ENCODE peak calls at places on chromosome 17, in five cellular contexts. D is fibroblast of lung, A is AG09309, X is DMS153, G is fibroblast of the aortic adventitia. Y is an unnamed sample.

GRCh38 chr17:40176409-40177110 is 710 bp upstream of the RAPGEFL1 start:
- DNase-seq in D (no peak), A (no peak), X (peak; percentile 81), G (no peak), Y (no peak)

GRCh38 chr17:19904924-19905323 is 37.2 kb upstream of the ULK2 start:
- DNase-seq in D (no peak), A (no peak), X (no peak), G (no peak), Y (no peak)

GRCh38 chr17:17740627-17741237 is 59.5 kb downstream of the RAI1 start:
- DNase-seq in D (peak; percentile 67), A (no peak), X (no peak), G (no peak), Y (no peak)

GRCh38 chr17:61594294-61594825 is 3.3 kb upstream of the NACA2 start:
- DNase-seq in D (peak; percentile 12), A (no peak), X (no peak), G (no peak), Y (no peak)

GRCh38 chr17:17151962-17152361 is 54.2 kb downstream of the PLD6 start:
- DNase-seq in D (peak; percentile 96), A (peak; percentile 88), X (no peak), G (peak; percentile 95), Y (peak; percentile 91)

GRCh38 chr17:74446551-74447500 is 14.9 kb downstream of the GPRC5C start:
- DNase-seq in D (no peak), A (no peak), X (no peak), G (no peak), Y (no peak)

GRCh38 chr17:79162012-79162577 is 87.5 kb downstream of the ENGASE start:
- DNase-seq in D (no peak), A (no peak), X (no peak), G (no peak), Y (no peak)

GRCh38 chr17:28041844-28042656 is 427 bp upstream of the NLK start:
- DNase-seq in D (peak; percentile 51), A (no peak), X (no peak), G (no peak), Y (peak; percentile 9)

GRCh38 chr17:80762076-80762475 is 217.4 kb downstream of the RPTOR start:
- DNase-seq in D (no peak), A (no peak), X (no peak), G (no peak), Y (no peak)

GRCh38 chr17:65109543-65109942 is 27.6 kb upstream of the RGS9 start:
- DNase-seq in D (no peak), A (no peak), X (no peak), G (no peak), Y (no peak)